ENCODE peak calls at places on chromosomes 16 and 17, in seven cellular contexts. N is stimulated activated CD4-positive, alpha-beta T cell treated with anti-CD3 and anti-CD28 coated beads, Interleukin-2, amount 100 ng/mL, for 48 hours; C is activated CD4-positive, alpha-beta T cell treated with anti-CD3 and anti-CD28 coated beads, Interleukin-2, amount 10 ng/mL, durations not matched to agents 7 days and 5 days; E is stimulated activated naive CD4-positive, alpha-beta T cell; W is sciatic nerve; L is left ventricle myocardium inferior; P is AG08396. S is an unnamed sample.
A peak's percentile ranks its signal among the peaks of the same experiment; 100 is the strongest.

GRCh38 chr17:309361-309888 is 43.2 kb downstream of the RPH3AL start:
- DNase-seq in C (no peak), L (no peak), E (no peak), N (no peak), W (no peak), P (no peak), S (peak; percentile 66)

GRCh38 chr17:62888148-62888547 is 77.9 kb upstream of the TANC2 start:
- DNase-seq in W (no peak), C (no peak), P (no peak), E (no peak), N (no peak), L (no peak), S (no peak)

GRCh38 chr16:70523013-70523620 is at the start of gene COG4:
- DNase-seq in W (peak; percentile 92), N (peak; percentile 87), L (peak; percentile 90), E (peak; percentile 82), P (peak; percentile 88), C (peak; percentile 94), S (peak; percentile 92)

GRCh38 chr16:1960665-1961630 is 1.6 kb downstream of the NDUFB10 start:
- DNase-seq in L (no peak), C (no peak), W (no peak), N (peak; percentile 56), E (no peak), P (no peak), S (peak; percentile 77)

GRCh38 chr16:81879625-81880024 is 100.5 kb downstream of the PLCG2 start:
- DNase-seq in E (no peak), L (no peak), W (no peak), C (peak; percentile 14), P (no peak), N (no peak), S (no peak)

GRCh38 chr16:53097190-53097589 is 42.4 kb downstream of the CHD9 start:
- DNase-seq in E (no peak), L (no peak), W (no peak), P (no peak), N (no peak), C (no peak), S (no peak)

GRCh38 chr17:6666077-6666521 is 14.5 kb downstream of the C17orf100 start:
- DNase-seq in E (no peak), L (peak; percentile 60), P (peak; percentile 87), C (peak; percentile 54), W (peak; percentile 81), N (peak; percentile 30), S (peak; percentile 74)

GRCh38 chr17:77308768-77309726 is 168.3 kb downstream of the SEC14L1 start:
- DNase-seq in E (no peak), N (no peak), L (no peak), C (no peak), P (peak; percentile 76), W (no peak), S (no peak)

GRCh38 chr17:70622382-70623260 is 453.3 kb downstream of the KCNJ2 start:
- DNase-seq in W (peak; percentile 74), L (peak; percentile 38), C (no peak), P (peak; percentile 19), N (no peak), E (no peak), S (peak; percentile 24)

GRCh38 chr16:2040031-2040430 is 7.6 kb downstream of the NTHL1 start:
- DNase-seq in P (no peak), W (no peak), C (no peak), L (no peak), N (no peak), E (no peak), S (no peak)

GRCh38 chr16:49866533-49867155 is 10.7 kb upstream of the ZNF423 start:
- DNase-seq in E (no peak), C (no peak), W (no peak), P (no peak), N (no peak), L (no peak), S (no peak)

GRCh38 chr16:8998114-8998513 is 34.4 kb upstream of the USP7 start:
- DNase-seq in C (no peak), P (no peak), N (no peak), E (no peak), W (no peak), L (no peak), S (no peak)

GRCh38 chr17:64016248-64016784 is 4.1 kb downstream of the ICAM2 start:
- DNase-seq in P (no peak), W (no peak), L (no peak), E (no peak), C (no peak), N (no peak), S (no peak)

GRCh38 chr16:67430504-67431076 is 331 bp upstream of the HSD11B2 start:
- DNase-seq in L (peak; percentile 29), P (no peak), W (no peak), C (peak; percentile 22), N (peak; percentile 16), E (peak; percentile 16), S (peak; percentile 29)

GRCh38 chr16:59552164-59552563 is 818.0 kb upstream of the GOT2 start:
- DNase-seq in L (no peak), P (no peak), C (no peak), N (no peak), W (no peak), E (no peak), S (no peak)

GRCh38 chr17:27430882-27431491 is 25.3 kb upstream of the KSR1 start:
- DNase-seq in E (no peak), P (peak; percentile 58), L (peak; percentile 28), N (no peak), C (no peak), W (no peak), S (peak; percentile 41)

GRCh38 chr17:43767053-43767712 is 8.6 kb upstream of the SOST start:
- DNase-seq in P (no peak), L (no peak), C (no peak), E (no peak), W (no peak), N (no peak), S (no peak)